ENCODE peak calls at places on chromosomes 1 and 21, in six cellular contexts. N is uterus, E is pancreas, O is IMR-90, U is neural progenitor cell, L is psoas muscle. D is an unnamed sample.
A peak's percentile ranks its signal among the peaks of the same experiment; 100 is the strongest.

GRCh38 chr1:16617101-16617727 is 3.9 kb upstream of the NBPF1 start:
- DNase-seq in N (peak; percentile 17), E (peak; percentile 67), U (peak; percentile 83), L (peak; percentile 51), O (no peak), D (no peak)

GRCh38 chr1:20480261-20481157 is 5.5 kb downstream of the CAMK2N1 start:
- DNase-seq in O (peak; percentile 13), U (peak; percentile 54), E (no peak), L (no peak), N (no peak), D (no peak)

GRCh38 chr1:154572433-154573167 is 5.0 kb downstream of the CHRNB2 start:
- DNase-seq in E (no peak), U (no peak), N (no peak), O (no peak), L (no peak), D (no peak)

GRCh38 chr1:64114012-64114525 is 89.4 kb upstream of the UBE2U start:
- DNase-seq in L (no peak), O (no peak), N (no peak), U (no peak), E (no peak), D (no peak)

GRCh38 chr1:158547533-158547932 is 6.7 kb downstream of the OR6Y1 start:
- DNase-seq in O (no peak), U (no peak), E (no peak), N (no peak), L (no peak), D (no peak)

GRCh38 chr1:150696151-150696550 is 803 bp downstream of the GOLPH3L start:
- DNase-seq in O (no peak), L (no peak), E (no peak), U (no peak), N (no peak), D (no peak)

GRCh38 chr1:18941221-18942141 is 15.0 kb downstream of the IFFO2 start:
- DNase-seq in O (peak; percentile 97), E (peak; percentile 46), U (peak; percentile 74), L (peak; percentile 55), N (no peak), D (no peak)

GRCh38 chr1:111099289-111099688 is 40.6 kb downstream of the DRAM2 start:
- DNase-seq in N (no peak), L (no peak), U (no peak), E (no peak), O (no peak), D (no peak)

GRCh38 chr1:17437260-17438175 is 2.0 kb downstream of the RCC2 start:
- DNase-seq in O (peak; percentile 36), E (no peak), L (peak; percentile 68), N (peak; percentile 45), U (peak; percentile 88), D (peak; percentile 46)

GRCh38 chr1:202938287-202938925 is 11.4 kb upstream of the KLHL12 start:
- DNase-seq in U (no peak), O (no peak), N (no peak), L (no peak), E (no peak), D (no peak)

GRCh38 chr1:231357831-231358354 is 19.8 kb downstream of the SPRTN start:
- DNase-seq in E (no peak), N (peak; percentile 26), O (peak; percentile 79), L (peak; percentile 63), U (peak; percentile 73), D (no peak)

GRCh38 chr1:159959451-159959850 is 5.4 kb upstream of the SLAMF9 start:
- DNase-seq in O (no peak), N (no peak), U (no peak), L (no peak), E (no peak), D (no peak)

GRCh38 chr1:25074326-25074725 is 144.2 kb upstream of the RUNX3 start:
- DNase-seq in U (no peak), N (no peak), E (no peak), O (no peak), L (no peak), D (no peak)

GRCh38 chr1:85462931-85463665 is 1.9 kb downstream of the DDAH1 start:
- DNase-seq in U (no peak), E (no peak), N (no peak), L (no peak), O (no peak), D (no peak)
- H3K4me1 ChIP-seq in U (peaks cover 5% of the 10 kb centered on the region), E (peaks cover 50% of the 10 kb centered on the region), N (no peaks in the 10 kb centered on the region), L (peaks cover 6% of the 10 kb centered on the region), O (peaks cover 7% of the 10 kb centered on the region), D (peaks cover 27% of the 10 kb centered on the region)

GRCh38 chr1:194644528-194644927 is 1458.1 kb upstream of the B3GALT2 start:
- DNase-seq in L (no peak), U (no peak), E (no peak), O (no peak), N (no peak), D (no peak)
- H3K27ac ChIP-seq in L (no peak overlapping the region), U (no peak overlapping the region), E (no peak overlapping the region), O (no peak overlapping the region), N (no peak overlapping the region), D (no peak overlapping the region)

GRCh38 chr1:165444897-165445370 is at the start of gene RXRG:
- DNase-seq in L (peak; percentile 89), N (no peak), O (peak; percentile 0), E (peak; percentile 63), U (peak; percentile 87), D (peak; percentile 52)

GRCh38 chr1:165442053-165442452 is 2.9 kb downstream of the RXRG start:
- DNase-seq in N (no peak), O (no peak), E (no peak), U (peak; percentile 31), L (no peak), D (no peak)

GRCh38 chr1:165443539-165444289 is 1.2 kb downstream of the RXRG start:
- DNase-seq in O (no peak), N (no peak), E (no peak), U (peak; percentile 48), L (peak; percentile 77), D (peak; percentile 35)

GRCh38 chr1:165441166-165441955 is 3.6 kb downstream of the RXRG start:
- DNase-seq in U (peak; percentile 76), O (no peak), E (no peak), L (no peak), N (no peak), D (no peak)

GRCh38 chr1:165442653-165443052 is 2.3 kb downstream of the RXRG start:
- DNase-seq in O (no peak), L (no peak), E (no peak), N (no peak), U (no peak), D (no peak)
- H3K4me1 ChIP-seq in O (no peaks in the 10 kb centered on the region), L (peaks cover 22% of the 10 kb centered on the region), E (no peaks in the 10 kb centered on the region), N (no peaks in the 10 kb centered on the region), U (peaks cover 68% of the 10 kb centered on the region), D (peaks cover 27% of the 10 kb centered on the region)

DNA sequence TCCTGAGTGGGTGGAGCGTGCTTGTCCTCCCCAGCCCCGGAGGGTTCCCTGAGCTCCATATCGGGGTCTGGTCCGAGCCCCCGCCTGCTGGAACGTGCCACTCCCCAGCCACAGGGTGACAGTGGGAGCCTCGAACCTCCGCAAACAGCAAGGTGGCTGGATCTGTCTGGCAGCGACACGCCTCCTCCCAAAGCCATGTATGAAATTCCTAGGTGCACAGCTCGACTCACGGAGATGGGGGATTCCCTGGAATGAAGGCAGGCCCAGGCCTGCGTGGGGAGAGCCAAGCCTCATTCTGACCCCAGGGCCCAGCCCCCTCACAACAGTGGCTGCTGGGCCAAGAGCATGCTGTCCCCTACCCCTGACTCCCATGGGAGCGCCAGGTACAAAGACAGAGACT is 32.9 kb downstream of the TP73 start:
- DNase-seq in U (no peak), E (peak; percentile 50), O (no peak), L (no peak), N (no peak), D (no peak)
- H3K27ac ChIP-seq in U (no peak overlapping the region), E (no peak overlapping the region), O (no peak overlapping the region), L (no peak overlapping the region), N (no peak overlapping the region), D (no peak overlapping the region)

DNA sequence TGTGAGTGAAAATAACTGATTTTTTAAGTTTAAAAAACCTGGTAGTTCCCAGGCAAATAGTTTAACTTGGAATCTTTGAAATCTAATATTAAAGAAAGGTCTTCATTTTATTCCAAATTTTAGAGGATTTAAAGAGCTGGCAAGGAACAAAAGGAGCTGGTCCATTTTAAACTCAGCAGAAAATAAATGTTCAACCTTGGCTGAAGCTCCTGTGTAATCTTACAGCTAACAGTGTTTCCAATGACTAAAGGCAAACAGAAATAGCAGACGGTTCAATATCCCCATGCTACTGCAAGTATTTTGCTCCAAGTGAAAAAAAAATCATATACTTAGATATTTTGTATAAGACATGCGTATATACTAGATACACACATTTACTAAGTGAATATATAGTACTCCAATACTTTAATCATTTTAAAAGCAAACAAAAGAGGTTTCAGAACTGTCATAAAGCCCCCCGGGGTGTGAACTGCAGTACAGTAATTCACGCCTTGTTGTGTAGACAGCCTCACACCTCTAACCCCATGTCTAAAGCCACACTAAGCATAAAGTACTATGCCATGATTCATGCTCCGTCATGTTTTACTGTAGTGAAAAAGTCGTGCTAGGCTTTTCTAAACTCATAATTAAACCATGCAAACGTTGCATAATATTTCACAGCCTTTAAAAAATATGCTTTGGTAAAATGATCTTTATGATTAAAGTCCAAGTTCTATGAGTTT is 132.2 kb downstream of the CLIC6 start:
- DNase-seq in E (no peak), O (peak; percentile 46), L (no peak), N (no peak), U (no peak), D (no peak)
- H3K4me1 ChIP-seq in E (peaks cover 13% of the 10 kb centered on the region), O (peaks cover 12% of the 10 kb centered on the region), L (peaks cover 58% of the 10 kb centered on the region), N (no peaks in the 10 kb centered on the region), U (peaks cover 10% of the 10 kb centered on the region), D (no peaks in the 10 kb centered on the region)

DNA sequence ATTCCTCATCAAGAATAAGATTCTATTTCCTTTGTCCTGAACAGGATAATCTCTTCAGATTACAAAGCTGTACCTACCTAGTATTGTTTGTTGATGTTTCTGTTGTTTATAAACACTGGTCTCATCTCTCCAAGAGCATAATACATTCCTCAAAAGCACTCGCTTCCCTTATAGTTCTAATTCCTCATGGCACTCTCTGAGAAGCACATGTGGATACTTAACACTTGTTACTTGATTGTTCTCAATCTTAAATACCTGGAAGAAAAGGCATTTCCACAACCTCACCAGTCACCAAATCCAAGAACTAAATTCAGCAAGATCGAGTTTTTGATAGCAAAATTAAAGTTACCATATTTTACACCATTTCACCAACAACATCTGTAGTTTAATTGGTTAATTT is 145.9 kb upstream of the DUSP10 start:
- DNase-seq in U (no peak), E (no peak), L (no peak), N (no peak), O (no peak), D (no peak)
- H3K27ac ChIP-seq in U (no peak overlapping the region), E (no peak overlapping the region), L (peak overlapping the region; percentile 56), N (no peak overlapping the region), O (no peak overlapping the region), D (no peak overlapping the region)

GRCh38 chr1:42977653-42978052 is 19.0 kb upstream of the SLC2A1 start:
- DNase-seq in E (no peak), O (no peak), N (no peak), L (no peak), U (no peak), D (no peak)
- H3K4me1 ChIP-seq in E (no peaks in the 10 kb centered on the region), O (peaks cover 15% of the 10 kb centered on the region), N (no peaks in the 10 kb centered on the region), L (no peaks in the 10 kb centered on the region), U (peaks cover 32% of the 10 kb centered on the region), D (peaks cover 10% of the 10 kb centered on the region)

GRCh38 chr1:6259491-6260362 is 1.2 kb downstream of the GPR153 start:
- DNase-seq in L (peak; percentile 90), U (peak; percentile 94), O (peak; percentile 72), E (no peak), N (peak; percentile 91), D (peak; percentile 87)
- H3K27ac ChIP-seq in L (no peak overlapping the region), U (no peak overlapping the region), O (no peak overlapping the region), E (no peak overlapping the region), N (peak overlapping the region; percentile 77), D (peak overlapping the region; percentile 72)